ENCODE peak calls at places on chromosomes 4 and X, in ten cellular contexts. L, Q, U, V, P, T, H, N, E and J are unnamed samples.

GRCh38 chrX:11770320-11770719 is 12.3 kb downstream of the MSL3 start:
- DNase-seq in Q (no peak), P (no peak), E (peak), N (peak), V (peak), T (no peak), H (peak), L (peak), U (peak), J (no peak)

GRCh38 chrX:107731831-107732502 is 43.6 kb downstream of the TSC22D3 start:
- DNase-seq in L (peak), Q (peak), U (peak), H (peak), E (peak), V (peak), T (peak), N (peak), P (no peak), J (peak)

GRCh38 chrX:128676651-128677050 is 624.4 kb upstream of the ACTRT1 start:
- DNase-seq in U (no peak), V (no peak), T (no peak), N (no peak), L (no peak), P (no peak), Q (no peak), H (no peak), E (no peak), J (no peak)

GRCh38 chr4:165723051-165723805 is 149.8 kb upstream of the TLL1 start:
- DNase-seq in V (no peak), U (no peak), L (peak), Q (peak), P (no peak), T (no peak), H (no peak), N (no peak), E (no peak), J (no peak)

GRCh38 chr4:95142877-95143412 is 385.2 kb downstream of the BMPR1B start:
- DNase-seq in U (no peak), T (no peak), V (no peak), E (no peak), P (no peak), N (peak), Q (no peak), L (no peak), H (no peak), J (no peak)

GRCh38 chr4:99323761-99324160 is 2.6 kb upstream of the ADH1B start:
- DNase-seq in V (no peak), H (no peak), Q (peak), T (no peak), P (no peak), E (peak), N (no peak), U (peak), L (no peak), J (no peak)

GRCh38 chr4:99087887-99088484 is 602 bp downstream of the ADH5 start:
- DNase-seq in L (peak), N (no peak), Q (peak), E (peak), T (peak), U (peak), V (peak), H (peak), P (no peak), J (peak)

GRCh38 chr4:99383833-99384392 is 31.4 kb upstream of the ADH1C start:
- DNase-seq in H (no peak), E (peak), N (no peak), P (no peak), U (peak), V (no peak), L (no peak), Q (peak), T (peak), J (no peak)

GRCh38 chrX:31609130-31609529 is 537.3 kb upstream of the FTHL17 start:
- DNase-seq in L (peak), N (no peak), H (peak), E (peak), V (no peak), T (no peak), Q (no peak), P (no peak), U (peak), J (no peak)

GRCh38 chrX:74179936-74180454 is 124.0 kb upstream of the ZCCHC13 start:
- DNase-seq in E (no peak), V (no peak), H (no peak), N (no peak), P (no peak), T (no peak), U (no peak), Q (no peak), L (no peak), J (no peak)
- TF ChIP-seq CTCF in E (no peak), V (no peak), H (no peak), N (no peak), P (no peak), T (no peak), U (no peak), Q (no peak), L (no peak), J (no peak)

DNA sequence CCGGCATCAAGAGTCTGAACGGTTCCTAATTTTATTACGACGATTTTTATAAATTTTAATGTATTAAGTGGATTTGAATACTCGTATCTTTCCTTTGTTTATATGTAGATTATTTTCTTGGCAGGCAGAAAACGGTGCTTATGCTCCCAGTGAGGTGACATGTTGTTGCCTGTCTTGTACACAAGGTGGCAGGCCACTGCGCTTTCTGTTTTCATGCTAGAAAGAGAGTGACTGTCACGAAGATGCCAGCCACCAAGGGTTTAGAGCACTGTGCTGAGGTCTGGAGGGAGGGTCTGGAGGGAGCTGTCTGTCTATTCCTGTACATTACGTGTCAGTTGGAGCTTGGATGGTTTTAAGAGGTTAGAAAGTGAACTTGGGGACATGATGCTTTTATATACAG is 87.7 kb downstream of the SHROOM2 start:
- DNase-seq in N (no peak), V (peak), H (peak), L (peak), P (no peak), T (no peak), U (no peak), E (no peak), Q (no peak), J (no peak)
- TF ChIP-seq CTCF in N (peak), V (no peak), H (peak), L (peak), P (peak), T (peak), U (peak), E (peak), Q (peak), J (no peak)

DNA sequence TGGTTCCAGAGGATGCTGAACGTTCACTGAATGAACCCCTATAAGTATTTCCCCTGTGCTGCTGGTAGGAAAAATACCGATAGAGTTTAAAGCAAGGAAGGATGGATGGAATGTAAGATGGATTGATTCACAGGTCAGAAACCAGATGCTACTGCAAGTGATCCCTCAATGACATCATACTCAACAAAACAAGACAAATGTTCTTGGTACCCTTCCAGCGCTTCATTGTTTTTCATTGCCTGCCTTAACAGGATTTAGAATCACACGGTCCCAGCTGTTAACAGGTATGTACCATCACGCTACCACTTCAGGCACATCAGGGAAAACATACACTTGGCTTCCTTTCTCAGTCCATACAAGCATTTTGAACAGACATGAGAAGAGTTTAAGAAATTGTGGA is 118.1 kb upstream of the TLR3 start:
- DNase-seq in Q (no peak), P (no peak), H (no peak), V (no peak), U (peak), N (no peak), L (no peak), E (no peak), T (no peak), J (no peak)
- TF ChIP-seq CTCF in Q (no peak), P (no peak), H (no peak), V (no peak), U (no peak), N (no peak), L (no peak), E (no peak), T (no peak), J (no peak)

GRCh38 chr4:8618961-8619720 is 26.6 kb downstream of the CPZ start:
- DNase-seq in Q (no peak), H (no peak), P (no peak), E (no peak), N (no peak), L (no peak), U (no peak), V (no peak), T (peak), J (no peak)

GRCh38 chr4:8615921-8616787 is 23.6 kb downstream of the CPZ start:
- DNase-seq in E (no peak), L (no peak), P (no peak), N (no peak), V (no peak), T (peak), U (no peak), H (no peak), Q (no peak), J (no peak)

GRCh38 chr4:8616831-8617230 is 24.3 kb downstream of the CPZ start:
- DNase-seq in N (no peak), Q (no peak), H (no peak), T (peak), L (no peak), V (no peak), E (no peak), P (no peak), U (no peak), J (no peak)

GRCh38 chr4:8618421-8618820 is 25.9 kb downstream of the CPZ start:
- DNase-seq in P (no peak), L (no peak), E (no peak), H (no peak), T (no peak), U (no peak), V (no peak), Q (no peak), N (no peak), J (no peak)

DNA sequence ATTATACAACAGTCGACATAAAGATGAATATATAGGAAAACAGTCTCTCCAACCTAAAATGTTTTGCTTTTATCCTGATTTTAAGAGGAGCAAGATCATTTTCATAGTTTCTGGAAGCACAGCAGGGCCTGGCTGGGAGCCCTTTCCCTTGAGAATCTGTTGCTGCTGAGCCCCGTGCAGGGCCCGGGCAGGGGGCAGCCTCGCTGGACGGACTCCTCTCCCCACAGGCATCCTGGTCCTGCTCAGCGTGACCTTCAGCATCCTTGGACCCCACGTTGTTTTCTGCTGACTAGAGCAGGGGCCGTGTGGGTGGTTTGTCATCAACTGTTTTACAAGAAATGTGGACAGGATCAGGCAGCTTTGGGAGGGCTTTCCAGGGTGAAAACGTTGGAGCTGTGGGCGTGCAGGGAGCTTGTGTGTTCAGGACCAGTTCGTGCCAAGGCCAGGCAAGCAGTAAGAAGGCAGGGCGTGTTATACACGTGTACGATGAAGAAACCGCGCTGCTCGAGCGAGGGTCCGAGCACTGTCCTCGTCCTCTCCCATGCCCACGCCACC is 25.0 kb downstream of the CPZ start:
- DNase-seq in U (no peak), T (peak), P (no peak), N (no peak), E (no peak), L (no peak), Q (no peak), V (no peak), H (no peak), J (no peak)
- TF ChIP-seq CTCF in U (no peak), T (no peak), P (no peak), N (no peak), E (no peak), L (no peak), Q (no peak), V (no peak), H (no peak), J (no peak)

GRCh38 chr4:152784490-152785195 is 4.9 kb downstream of the ARFIP1 start:
- DNase-seq in L (peak), T (no peak), N (peak), U (peak), E (peak), H (peak), V (no peak), P (no peak), Q (no peak), J (no peak)
- TF ChIP-seq CTCF in L (peak), T (no peak), N (no peak), U (peak), E (peak), H (no peak), V (no peak), P (peak), Q (no peak), J (no peak)

DNA sequence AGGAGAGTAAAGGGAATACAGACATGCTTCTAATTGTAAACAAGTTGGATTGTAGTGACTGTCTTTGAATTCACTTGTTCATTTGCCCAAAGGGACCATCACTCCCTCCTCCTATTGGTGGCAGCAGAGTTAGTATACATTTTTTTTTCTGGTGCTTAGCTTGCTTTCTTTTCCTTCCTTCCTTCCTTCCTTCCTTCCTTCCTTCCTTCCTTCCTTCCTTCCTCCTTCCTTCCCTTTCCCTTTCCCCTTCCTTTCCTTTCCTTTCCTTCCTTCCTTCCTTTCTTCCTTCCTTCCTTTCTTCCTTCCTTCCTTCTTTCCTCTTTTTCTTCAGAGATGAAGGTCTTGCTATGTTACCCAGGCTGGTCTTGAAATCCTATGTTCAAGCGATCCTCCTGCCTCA is 94.8 kb upstream of the ATP6AP2 start:
- DNase-seq in Q (no peak), N (no peak), L (no peak), U (no peak), P (no peak), V (no peak), E (no peak), H (no peak), T (no peak), J (no peak)
- TF ChIP-seq CTCF in Q (no peak), N (no peak), L (no peak), U (no peak), P (no peak), V (no peak), E (no peak), H (no peak), T (no peak), J (no peak)

GRCh38 chr4:122576261-122577188 is 44.3 kb downstream of the IL21 start:
- DNase-seq in V (no peak), Q (no peak), T (no peak), L (peak), U (peak), P (no peak), N (no peak), H (peak), E (peak), J (no peak)
- TF ChIP-seq CTCF in V (peak), Q (peak), T (peak), L (peak), U (peak), P (peak), N (peak), H (peak), E (peak), J (no peak)